ENCODE peak calls at places on chromosomes 7 and 10, in five cellular contexts. X is esophagus squamous epithelium, O is WERI-Rb-1, F is fibroblast of lung, G is AG10803. E is an unnamed sample.

GRCh38 chr10:24777191-24777590 is 53.5 kb upstream of the ARHGAP21 start:
- DNase-seq in O (no peak), G (peak; percentile 24), X (no peak), F (peak; percentile 8), E (no peak)

GRCh38 chr10:77027141-77027540 is 610.5 kb downstream of the KCNMA1 start:
- DNase-seq in X (no peak), G (no peak), F (no peak), O (no peak), E (no peak)

GRCh38 chr7:137989590-137989989 is 12.3 kb downstream of the CREB3L2 start:
- DNase-seq in F (no peak), G (no peak), O (no peak), X (no peak), E (no peak)

GRCh38 chr7:158351481-158351880 is 236.1 kb downstream of the PTPRN2 start:
- DNase-seq in O (no peak), X (no peak), G (no peak), F (no peak), E (no peak)

GRCh38 chr7:142482899-142483658 is 225.2 kb upstream of the PRSS58 start:
- DNase-seq in G (peak; percentile 51), X (no peak), F (peak; percentile 65), O (peak; percentile 76), E (no peak)

GRCh38 chr7:49876202-49876601 is 102.8 kb downstream of the VWC2 start:
- DNase-seq in X (no peak), O (no peak), G (no peak), F (no peak), E (no peak)

GRCh38 chr10:13146383-13146782 is 15.0 kb upstream of the MCM10 start:
- DNase-seq in X (no peak), F (no peak), G (peak; percentile 21), O (no peak), E (no peak)

GRCh38 chr10:76353124-76353851 is 921.9 kb downstream of the LRMDA start:
- DNase-seq in F (no peak), O (no peak), X (no peak), G (peak; percentile 89), E (no peak)

GRCh38 chr7:151115121-151115835 is 29.0 kb downstream of the AGAP3 start:
- DNase-seq in X (no peak), G (peak; percentile 28), O (no peak), F (peak; percentile 12), E (no peak)
- H3K4me3 ChIP-seq in X (peak overlapping the region; percentile 75), G (no peak overlapping the region), O (no peak overlapping the region), F (no peak overlapping the region), E (peak overlapping the region; percentile 42)

DNA sequence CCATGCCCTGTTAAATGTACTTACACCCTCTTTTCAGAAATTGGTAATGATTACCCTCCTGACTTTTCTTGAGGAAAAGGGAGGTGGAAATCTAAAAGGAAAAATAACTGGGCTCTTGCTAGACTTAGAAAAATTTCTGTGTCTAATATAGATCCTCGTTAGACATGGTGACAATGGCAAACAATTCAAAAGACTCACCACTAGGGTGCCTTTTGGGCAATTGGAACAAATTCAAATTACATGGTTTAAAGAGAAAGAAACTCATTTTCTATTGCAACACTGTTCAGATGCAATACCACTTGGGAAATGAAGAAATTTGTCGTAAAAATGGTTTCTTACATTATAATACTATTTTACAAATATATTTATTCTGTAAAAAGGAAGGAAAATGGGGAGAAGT is 950.1 kb downstream of the GRM8 start:
- DNase-seq in G (no peak), X (no peak), F (no peak), O (no peak), E (no peak)
- TF ChIP-seq CTCF in G (no peak), X (no peak), F (no peak), O (no peak), E (no peak)

GRCh38 chr10:79985481-79986072 is 36.7 kb upstream of the SFTPD start:
- DNase-seq in G (peak; percentile 9), O (no peak), F (no peak), X (no peak), E (no peak)
- H3K4me3 ChIP-seq in G (no peak overlapping the region), O (no peak overlapping the region), F (no peak overlapping the region), X (no peak overlapping the region), E (no peak overlapping the region)

DNA sequence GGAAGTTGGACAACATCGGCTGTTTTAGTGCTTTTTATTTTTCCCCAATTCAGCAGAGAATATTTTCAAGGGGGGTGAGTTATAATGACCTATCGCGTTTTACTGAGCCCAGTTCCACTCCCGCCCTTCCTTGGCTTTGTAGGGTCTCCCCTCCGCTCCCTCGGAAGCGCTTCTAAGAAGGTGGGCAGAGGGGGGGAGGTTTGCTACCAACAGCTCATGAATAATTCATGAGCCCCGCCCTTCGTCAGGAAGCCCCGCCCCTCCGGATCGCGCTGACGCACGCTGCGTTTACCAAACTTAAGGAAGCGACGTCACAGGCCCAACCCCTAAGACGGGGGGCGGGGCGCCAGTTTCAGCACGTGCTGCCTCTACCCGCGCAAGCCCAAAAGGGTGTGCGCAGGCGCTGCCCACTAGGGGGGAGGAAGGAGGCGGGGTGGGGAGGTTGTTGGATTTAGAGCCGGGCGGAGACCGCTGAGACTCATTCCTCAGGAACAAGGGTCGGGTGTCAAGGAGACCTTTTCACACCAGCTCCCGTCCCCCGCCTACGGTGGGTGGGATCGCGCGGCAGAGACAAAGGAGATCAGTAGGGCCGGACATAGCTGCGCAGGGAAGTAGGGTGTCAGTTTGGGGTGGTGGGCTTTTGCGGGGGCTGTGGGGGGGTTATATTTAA is 529 bp upstream of the MEPCE start:
- DNase-seq in F (peak; percentile 100), X (peak; percentile 100), G (peak; percentile 100), O (peak; percentile 100), E (peak; percentile 100)
- TF ChIP-seq CTCF in F (no peak), X (peak; percentile 31), G (peak; percentile 3), O (no peak), E (peak; percentile 26)

E was measured in upper lobe of right lung.